ENCODE peak calls at places on chromosomes 2 and 18, in eight cellular contexts. One of them, this sample, is unnamed.

GRCh38 chr2:68726608-68727367 is 7.8 kb upstream of the ARHGAP25 start:
- DNase-seq in thoracic aorta: no peak
- DNase-seq in effector memory CD8-positive, alpha-beta T cell: peak
- DNase-seq in effector CD4-positive, alpha-beta T cell: peak
- DNase-seq in upper lobe of right lung: no peak
- DNase-seq in fibroblast of mammary gland: no peak
- DNase-seq in stimulated activated CD4-positive, alpha-beta T cell treated with anti-CD3 and anti-CD28 coated beads, Interleukin-15, amount 100 ng/mL, for 24 hours: peak
- DNase-seq in H4: peak
- DNase-seq in this sample: peak

GRCh38 chr2:196096982-196097745 is 28.5 kb upstream of the DNAH7 start:
- DNase-seq in stimulated activated CD4-positive, alpha-beta T cell treated with anti-CD3 and anti-CD28 coated beads, Interleukin-15, amount 100 ng/mL, for 24 hours: no peak
- DNase-seq in thoracic aorta: no peak
- DNase-seq in effector CD4-positive, alpha-beta T cell: no peak
- DNase-seq in effector memory CD8-positive, alpha-beta T cell: no peak
- DNase-seq in upper lobe of right lung: no peak
- DNase-seq in H4: no peak
- DNase-seq in fibroblast of mammary gland: no peak
- DNase-seq in this sample: no peak

GRCh38 chr2:238425979-238426567 is 654 bp upstream of the ASB1 start:
- DNase-seq in effector memory CD8-positive, alpha-beta T cell: no peak
- DNase-seq in upper lobe of right lung: no peak
- DNase-seq in effector CD4-positive, alpha-beta T cell: no peak
- DNase-seq in thoracic aorta: no peak
- DNase-seq in fibroblast of mammary gland: peak
- DNase-seq in H4: peak
- DNase-seq in stimulated activated CD4-positive, alpha-beta T cell treated with anti-CD3 and anti-CD28 coated beads, Interleukin-15, amount 100 ng/mL, for 24 hours: peak
- DNase-seq in this sample: no peak

GRCh38 chr2:55051026-55051866 is 995 bp upstream of the RTN4 start:
- DNase-seq in effector memory CD8-positive, alpha-beta T cell: no peak
- DNase-seq in H4: peak
- DNase-seq in effector CD4-positive, alpha-beta T cell: peak
- DNase-seq in upper lobe of right lung: no peak
- DNase-seq in thoracic aorta: peak
- DNase-seq in fibroblast of mammary gland: peak
- DNase-seq in stimulated activated CD4-positive, alpha-beta T cell treated with anti-CD3 and anti-CD28 coated beads, Interleukin-15, amount 100 ng/mL, for 24 hours: peak
- DNase-seq in this sample: no peak

GRCh38 chr2:67485431-67485830 is 88.3 kb downstream of the ETAA1 start:
- DNase-seq in effector CD4-positive, alpha-beta T cell: no peak
- DNase-seq in thoracic aorta: no peak
- DNase-seq in effector memory CD8-positive, alpha-beta T cell: no peak
- DNase-seq in upper lobe of right lung: no peak
- DNase-seq in stimulated activated CD4-positive, alpha-beta T cell treated with anti-CD3 and anti-CD28 coated beads, Interleukin-15, amount 100 ng/mL, for 24 hours: no peak
- DNase-seq in fibroblast of mammary gland: no peak
- DNase-seq in H4: no peak
- DNase-seq in this sample: no peak

GRCh38 chr18:80145191-80145799 is 36.2 kb downstream of the ADNP2 start:
- DNase-seq in effector memory CD8-positive, alpha-beta T cell: no peak
- DNase-seq in effector CD4-positive, alpha-beta T cell: no peak
- DNase-seq in fibroblast of mammary gland: peak
- DNase-seq in stimulated activated CD4-positive, alpha-beta T cell treated with anti-CD3 and anti-CD28 coated beads, Interleukin-15, amount 100 ng/mL, for 24 hours: no peak
- DNase-seq in upper lobe of right lung: no peak
- DNase-seq in H4: no peak
- DNase-seq in thoracic aorta: no peak
- DNase-seq in this sample: no peak

GRCh38 chr18:49061239-49061905 is 110.6 kb upstream of the SMAD7 start:
- DNase-seq in H4: no peak
- DNase-seq in upper lobe of right lung: no peak
- DNase-seq in fibroblast of mammary gland: no peak
- DNase-seq in stimulated activated CD4-positive, alpha-beta T cell treated with anti-CD3 and anti-CD28 coated beads, Interleukin-15, amount 100 ng/mL, for 24 hours: no peak
- DNase-seq in effector memory CD8-positive, alpha-beta T cell: no peak
- DNase-seq in effector CD4-positive, alpha-beta T cell: no peak
- DNase-seq in thoracic aorta: no peak
- DNase-seq in this sample: no peak

GRCh38 chr2:241122376-241123002 is 20.4 kb upstream of the MTERF4 start:
- DNase-seq in stimulated activated CD4-positive, alpha-beta T cell treated with anti-CD3 and anti-CD28 coated beads, Interleukin-15, amount 100 ng/mL, for 24 hours: no peak
- DNase-seq in thoracic aorta: no peak
- DNase-seq in H4: no peak
- DNase-seq in upper lobe of right lung: peak
- DNase-seq in fibroblast of mammary gland: no peak
- DNase-seq in effector CD4-positive, alpha-beta T cell: no peak
- DNase-seq in effector memory CD8-positive, alpha-beta T cell: no peak
- DNase-seq in this sample: no peak

GRCh38 chr18:10070581-10071000 is 156.8 kb downstream of the VAPA start:
- DNase-seq in effector CD4-positive, alpha-beta T cell: no peak
- DNase-seq in stimulated activated CD4-positive, alpha-beta T cell treated with anti-CD3 and anti-CD28 coated beads, Interleukin-15, amount 100 ng/mL, for 24 hours: no peak
- DNase-seq in thoracic aorta: no peak
- DNase-seq in effector memory CD8-positive, alpha-beta T cell: no peak
- DNase-seq in H4: no peak
- DNase-seq in upper lobe of right lung: no peak
- DNase-seq in fibroblast of mammary gland: peak
- DNase-seq in this sample: no peak

GRCh38 chr2:36403675-36404230 is 48.2 kb downstream of the CRIM1 start:
- DNase-seq in H4: no peak
- DNase-seq in thoracic aorta: no peak
- DNase-seq in fibroblast of mammary gland: peak
- DNase-seq in effector CD4-positive, alpha-beta T cell: no peak
- DNase-seq in effector memory CD8-positive, alpha-beta T cell: no peak
- DNase-seq in stimulated activated CD4-positive, alpha-beta T cell treated with anti-CD3 and anti-CD28 coated beads, Interleukin-15, amount 100 ng/mL, for 24 hours: peak
- DNase-seq in upper lobe of right lung: no peak
- DNase-seq in this sample: no peak

GRCh38 chr2:96369186-96369585 is 33.6 kb downstream of the NCAPH start:
- DNase-seq in effector CD4-positive, alpha-beta T cell: no peak
- DNase-seq in effector memory CD8-positive, alpha-beta T cell: no peak
- DNase-seq in thoracic aorta: no peak
- DNase-seq in fibroblast of mammary gland: no peak
- DNase-seq in upper lobe of right lung: no peak
- DNase-seq in stimulated activated CD4-positive, alpha-beta T cell treated with anti-CD3 and anti-CD28 coated beads, Interleukin-15, amount 100 ng/mL, for 24 hours: no peak
- DNase-seq in H4: no peak
- DNase-seq in this sample: no peak

GRCh38 chr18:24273596-24273995 is 124.0 kb downstream of the OSBPL1A start:
- DNase-seq in effector CD4-positive, alpha-beta T cell: no peak
- DNase-seq in fibroblast of mammary gland: peak
- DNase-seq in stimulated activated CD4-positive, alpha-beta T cell treated with anti-CD3 and anti-CD28 coated beads, Interleukin-15, amount 100 ng/mL, for 24 hours: no peak
- DNase-seq in effector memory CD8-positive, alpha-beta T cell: no peak
- DNase-seq in upper lobe of right lung: no peak
- DNase-seq in thoracic aorta: no peak
- DNase-seq in H4: no peak
- DNase-seq in this sample: no peak

GRCh38 chr2:236177967-236178909 is 10.1 kb upstream of the GBX2 start:
- DNase-seq in effector CD4-positive, alpha-beta T cell: no peak
- DNase-seq in H4: peak
- DNase-seq in stimulated activated CD4-positive, alpha-beta T cell treated with anti-CD3 and anti-CD28 coated beads, Interleukin-15, amount 100 ng/mL, for 24 hours: peak
- DNase-seq in effector memory CD8-positive, alpha-beta T cell: peak
- DNase-seq in thoracic aorta: no peak
- DNase-seq in fibroblast of mammary gland: peak
- DNase-seq in upper lobe of right lung: peak
- DNase-seq in this sample: no peak

GRCh38 chr2:219369447-219369861 is 18.3 kb downstream of the DNPEP start:
- DNase-seq in upper lobe of right lung: peak
- DNase-seq in thoracic aorta: no peak
- DNase-seq in effector CD4-positive, alpha-beta T cell: no peak
- DNase-seq in effector memory CD8-positive, alpha-beta T cell: no peak
- DNase-seq in fibroblast of mammary gland: peak
- DNase-seq in stimulated activated CD4-positive, alpha-beta T cell treated with anti-CD3 and anti-CD28 coated beads, Interleukin-15, amount 100 ng/mL, for 24 hours: no peak
- DNase-seq in H4: peak
- DNase-seq in this sample: no peak

GRCh38 chr2:240959941-240960308 is 38.5 kb upstream of the SNED1 start:
- DNase-seq in fibroblast of mammary gland: no peak
- DNase-seq in H4: no peak
- DNase-seq in effector CD4-positive, alpha-beta T cell: no peak
- DNase-seq in upper lobe of right lung: no peak
- DNase-seq in thoracic aorta: no peak
- DNase-seq in effector memory CD8-positive, alpha-beta T cell: no peak
- DNase-seq in stimulated activated CD4-positive, alpha-beta T cell treated with anti-CD3 and anti-CD28 coated beads, Interleukin-15, amount 100 ng/mL, for 24 hours: no peak
- DNase-seq in this sample: no peak

GRCh38 chr2:218281449-218281848 is 10.9 kb downstream of the TMBIM1 start:
- DNase-seq in stimulated activated CD4-positive, alpha-beta T cell treated with anti-CD3 and anti-CD28 coated beads, Interleukin-15, amount 100 ng/mL, for 24 hours: no peak
- DNase-seq in effector CD4-positive, alpha-beta T cell: no peak
- DNase-seq in H4: no peak
- DNase-seq in effector memory CD8-positive, alpha-beta T cell: no peak
- DNase-seq in thoracic aorta: no peak
- DNase-seq in fibroblast of mammary gland: peak
- DNase-seq in upper lobe of right lung: no peak
- DNase-seq in this sample: no peak

GRCh38 chr2:202608142-202608852 is 26.5 kb upstream of the FAM117B start:
- DNase-seq in fibroblast of mammary gland: no peak
- DNase-seq in upper lobe of right lung: no peak
- DNase-seq in thoracic aorta: no peak
- DNase-seq in H4: no peak
- DNase-seq in effector CD4-positive, alpha-beta T cell: no peak
- DNase-seq in effector memory CD8-positive, alpha-beta T cell: no peak
- DNase-seq in stimulated activated CD4-positive, alpha-beta T cell treated with anti-CD3 and anti-CD28 coated beads, Interleukin-15, amount 100 ng/mL, for 24 hours: no peak
- DNase-seq in this sample: no peak

GRCh38 chr2:167826906-167827305 is 420.5 kb downstream of the STK39 start:
- DNase-seq in fibroblast of mammary gland: no peak
- DNase-seq in effector CD4-positive, alpha-beta T cell: no peak
- DNase-seq in effector memory CD8-positive, alpha-beta T cell: no peak
- DNase-seq in H4: no peak
- DNase-seq in upper lobe of right lung: no peak
- DNase-seq in stimulated activated CD4-positive, alpha-beta T cell treated with anti-CD3 and anti-CD28 coated beads, Interleukin-15, amount 100 ng/mL, for 24 hours: no peak
- DNase-seq in thoracic aorta: no peak
- DNase-seq in this sample: no peak

GRCh38 chr2:16546128-16546754 is 119.4 kb downstream of the CYRIA start:
- DNase-seq in thoracic aorta: no peak
- DNase-seq in stimulated activated CD4-positive, alpha-beta T cell treated with anti-CD3 and anti-CD28 coated beads, Interleukin-15, amount 100 ng/mL, for 24 hours: no peak
- DNase-seq in H4: no peak
- DNase-seq in effector CD4-positive, alpha-beta T cell: no peak
- DNase-seq in upper lobe of right lung: no peak
- DNase-seq in effector memory CD8-positive, alpha-beta T cell: no peak
- DNase-seq in fibroblast of mammary gland: peak
- DNase-seq in this sample: no peak

GRCh38 chr2:143702931-143703330 is 573.7 kb downstream of the ARHGAP15 start:
- DNase-seq in thoracic aorta: no peak
- DNase-seq in effector memory CD8-positive, alpha-beta T cell: no peak
- DNase-seq in upper lobe of right lung: no peak
- DNase-seq in H4: no peak
- DNase-seq in stimulated activated CD4-positive, alpha-beta T cell treated with anti-CD3 and anti-CD28 coated beads, Interleukin-15, amount 100 ng/mL, for 24 hours: no peak
- DNase-seq in effector CD4-positive, alpha-beta T cell: no peak
- DNase-seq in fibroblast of mammary gland: no peak
- DNase-seq in this sample: no peak

GRCh38 chr2:219109468-219109867 is 48.7 kb upstream of the IHH start:
- DNase-seq in effector memory CD8-positive, alpha-beta T cell: no peak
- DNase-seq in H4: no peak
- DNase-seq in stimulated activated CD4-positive, alpha-beta T cell treated with anti-CD3 and anti-CD28 coated beads, Interleukin-15, amount 100 ng/mL, for 24 hours: peak
- DNase-seq in fibroblast of mammary gland: no peak
- DNase-seq in upper lobe of right lung: peak
- DNase-seq in thoracic aorta: no peak
- DNase-seq in effector CD4-positive, alpha-beta T cell: peak
- DNase-seq in this sample: no peak

GRCh38 chr2:18440141-18440605 is 120.3 kb downstream of the RDH14 start:
- DNase-seq in upper lobe of right lung: no peak
- DNase-seq in H4: no peak
- DNase-seq in fibroblast of mammary gland: peak
- DNase-seq in effector memory CD8-positive, alpha-beta T cell: no peak
- DNase-seq in effector CD4-positive, alpha-beta T cell: no peak
- DNase-seq in thoracic aorta: no peak
- DNase-seq in stimulated activated CD4-positive, alpha-beta T cell treated with anti-CD3 and anti-CD28 coated beads, Interleukin-15, amount 100 ng/mL, for 24 hours: no peak
- DNase-seq in this sample: no peak

GRCh38 chr18:75208055-75208835 is 694 bp downstream of the PTGR3 start:
- DNase-seq in effector CD4-positive, alpha-beta T cell: peak
- DNase-seq in thoracic aorta: no peak
- DNase-seq in upper lobe of right lung: peak
- DNase-seq in effector memory CD8-positive, alpha-beta T cell: peak
- DNase-seq in H4: peak
- DNase-seq in fibroblast of mammary gland: peak
- DNase-seq in stimulated activated CD4-positive, alpha-beta T cell treated with anti-CD3 and anti-CD28 coated beads, Interleukin-15, amount 100 ng/mL, for 24 hours: peak
- DNase-seq in this sample: peak

GRCh38 chr2:120867290-120868231 is 131.9 kb downstream of the GLI2 start:
- DNase-seq in thoracic aorta: peak
- DNase-seq in upper lobe of right lung: peak
- DNase-seq in fibroblast of mammary gland: peak
- DNase-seq in stimulated activated CD4-positive, alpha-beta T cell treated with anti-CD3 and anti-CD28 coated beads, Interleukin-15, amount 100 ng/mL, for 24 hours: no peak
- DNase-seq in effector memory CD8-positive, alpha-beta T cell: no peak
- DNase-seq in effector CD4-positive, alpha-beta T cell: no peak
- DNase-seq in H4: peak
- DNase-seq in this sample: no peak

GRCh38 chr2:216372761-216373291 is 543 bp upstream of the MARCHF4 start:
- DNase-seq in stimulated activated CD4-positive, alpha-beta T cell treated with anti-CD3 and anti-CD28 coated beads, Interleukin-15, amount 100 ng/mL, for 24 hours: no peak
- DNase-seq in thoracic aorta: no peak
- DNase-seq in effector memory CD8-positive, alpha-beta T cell: no peak
- DNase-seq in effector CD4-positive, alpha-beta T cell: no peak
- DNase-seq in H4: no peak
- DNase-seq in fibroblast of mammary gland: peak
- DNase-seq in upper lobe of right lung: no peak
- DNase-seq in this sample: no peak

This sample was measured in T-helper 22 cell.